ENCODE peak calls at places on chromosomes 1 and 21, in nine cellular contexts. One of them, this sample, is unnamed.

GRCh38 chr1:34263411-34263810 is 86.7 kb downstream of the C1orf94 start:
- DNase-seq in GM12865: no peak
- DNase-seq in A673: peak; percentile 34
- DNase-seq in GM10248: no peak
- DNase-seq in ecto neural progenitor cell: no peak
- DNase-seq in stimulated activated CD4-positive, alpha-beta T cell treated with anti-CD3 and anti-CD28 coated beads, Interleukin-1b, Interleukin-23, amount 100 ng/mL, for 24 hours: no peak
- DNase-seq in NCI-H2081: no peak
- DNase-seq in EL: no peak
- DNase-seq in AG08395: no peak
- DNase-seq in this sample: no peak

GRCh38 chr1:93556291-93556690 is 108.4 kb downstream of the FNBP1L start:
- DNase-seq in GM10248: no peak
- DNase-seq in AG08395: no peak
- DNase-seq in GM12865: no peak
- DNase-seq in EL: no peak
- DNase-seq in ecto neural progenitor cell: no peak
- DNase-seq in stimulated activated CD4-positive, alpha-beta T cell treated with anti-CD3 and anti-CD28 coated beads, Interleukin-1b, Interleukin-23, amount 100 ng/mL, for 24 hours: no peak
- DNase-seq in NCI-H2081: peak; percentile 38
- DNase-seq in A673: no peak
- DNase-seq in this sample: no peak

GRCh38 chr1:169326644-169327316 is 40.8 kb downstream of the NME7 start:
- DNase-seq in ecto neural progenitor cell: no peak
- DNase-seq in EL: peak; percentile 31
- DNase-seq in AG08395: peak; percentile 15
- DNase-seq in NCI-H2081: no peak
- DNase-seq in GM12865: peak; percentile 36
- DNase-seq in stimulated activated CD4-positive, alpha-beta T cell treated with anti-CD3 and anti-CD28 coated beads, Interleukin-1b, Interleukin-23, amount 100 ng/mL, for 24 hours: no peak
- DNase-seq in GM10248: peak; percentile 28
- DNase-seq in A673: no peak
- DNase-seq in this sample: no peak

GRCh38 chr21:45180289-45180599 is 105.9 kb downstream of the ADARB1 start:
- DNase-seq in stimulated activated CD4-positive, alpha-beta T cell treated with anti-CD3 and anti-CD28 coated beads, Interleukin-1b, Interleukin-23, amount 100 ng/mL, for 24 hours: no peak
- DNase-seq in GM10248: no peak
- DNase-seq in EL: no peak
- DNase-seq in GM12865: no peak
- DNase-seq in ecto neural progenitor cell: no peak
- DNase-seq in AG08395: no peak
- DNase-seq in NCI-H2081: no peak
- DNase-seq in A673: no peak
- DNase-seq in this sample: no peak

GRCh38 chr1:192475329-192475728 is 100.2 kb upstream of the RGS1 start:
- DNase-seq in GM10248: no peak
- DNase-seq in NCI-H2081: no peak
- DNase-seq in ecto neural progenitor cell: no peak
- DNase-seq in GM12865: no peak
- DNase-seq in stimulated activated CD4-positive, alpha-beta T cell treated with anti-CD3 and anti-CD28 coated beads, Interleukin-1b, Interleukin-23, amount 100 ng/mL, for 24 hours: no peak
- DNase-seq in A673: no peak
- DNase-seq in EL: no peak
- DNase-seq in AG08395: no peak
- DNase-seq in this sample: no peak

GRCh38 chr1:216894499-216894898 is 171.3 kb upstream of the ESRRG start:
- DNase-seq in ecto neural progenitor cell: no peak
- DNase-seq in GM10248: no peak
- DNase-seq in GM12865: no peak
- DNase-seq in A673: no peak
- DNase-seq in stimulated activated CD4-positive, alpha-beta T cell treated with anti-CD3 and anti-CD28 coated beads, Interleukin-1b, Interleukin-23, amount 100 ng/mL, for 24 hours: no peak
- DNase-seq in AG08395: no peak
- DNase-seq in EL: no peak
- DNase-seq in NCI-H2081: no peak
- DNase-seq in this sample: no peak

GRCh38 chr21:28991861-28992525 is 684 bp downstream of the LTN1 start:
- DNase-seq in stimulated activated CD4-positive, alpha-beta T cell treated with anti-CD3 and anti-CD28 coated beads, Interleukin-1b, Interleukin-23, amount 100 ng/mL, for 24 hours: no peak
- DNase-seq in GM12865: peak; percentile 19
- DNase-seq in AG08395: no peak
- DNase-seq in EL: peak; percentile 14
- DNase-seq in ecto neural progenitor cell: no peak
- DNase-seq in GM10248: no peak
- DNase-seq in A673: no peak
- DNase-seq in NCI-H2081: no peak
- DNase-seq in this sample: peak; percentile 29

GRCh38 chr1:201359873-201360210 is 17.6 kb downstream of the TNNT2 start:
- DNase-seq in GM10248: no peak
- DNase-seq in AG08395: no peak
- DNase-seq in stimulated activated CD4-positive, alpha-beta T cell treated with anti-CD3 and anti-CD28 coated beads, Interleukin-1b, Interleukin-23, amount 100 ng/mL, for 24 hours: no peak
- DNase-seq in EL: no peak
- DNase-seq in GM12865: no peak
- DNase-seq in ecto neural progenitor cell: no peak
- DNase-seq in NCI-H2081: no peak
- DNase-seq in A673: no peak
- DNase-seq in this sample: no peak